ENCODE peak calls at places on chromosomes 13 and 19, in six cellular contexts. One of them, this sample, is unnamed.

GRCh38 chr13:21657538-21657937 is 13.3 kb upstream of the FGF9 start:
- DNase-seq in stimulated activated CD4-positive, alpha-beta T cell treated with anti-CD3 and anti-CD28 coated beads, Interleukin-1b, Interleukin-23, amount 100 ng/mL, for 1 hour: no peak
- DNase-seq in AG09319: no peak
- DNase-seq in WTC11: no peak
- DNase-seq in A172: peak; percentile 66
- DNase-seq in CD8-positive, alpha-beta memory T cell: no peak
- DNase-seq in this sample: no peak

GRCh38 chr13:76715621-76716020 is 170.6 kb downstream of the KCTD12 start:
- DNase-seq in stimulated activated CD4-positive, alpha-beta T cell treated with anti-CD3 and anti-CD28 coated beads, Interleukin-1b, Interleukin-23, amount 100 ng/mL, for 1 hour: no peak
- DNase-seq in AG09319: no peak
- DNase-seq in WTC11: no peak
- DNase-seq in A172: no peak
- DNase-seq in CD8-positive, alpha-beta memory T cell: no peak
- DNase-seq in this sample: no peak

GRCh38 chr19:49893135-49893534 is 3.6 kb downstream of the IL4I1 start:
- DNase-seq in stimulated activated CD4-positive, alpha-beta T cell treated with anti-CD3 and anti-CD28 coated beads, Interleukin-1b, Interleukin-23, amount 100 ng/mL, for 1 hour: no peak
- DNase-seq in AG09319: no peak
- DNase-seq in WTC11: no peak
- DNase-seq in A172: no peak
- DNase-seq in CD8-positive, alpha-beta memory T cell: no peak
- DNase-seq in this sample: no peak

GRCh38 chr13:24288870-24289269 is 20.5 kb upstream of the C1QTNF9 start:
- DNase-seq in stimulated activated CD4-positive, alpha-beta T cell treated with anti-CD3 and anti-CD28 coated beads, Interleukin-1b, Interleukin-23, amount 100 ng/mL, for 1 hour: no peak
- DNase-seq in AG09319: peak; percentile 71
- DNase-seq in WTC11: no peak
- DNase-seq in A172: no peak
- DNase-seq in CD8-positive, alpha-beta memory T cell: no peak
- DNase-seq in this sample: no peak

GRCh38 chr13:107907065-107907464 is 308.3 kb downstream of the LIG4 start:
- DNase-seq in stimulated activated CD4-positive, alpha-beta T cell treated with anti-CD3 and anti-CD28 coated beads, Interleukin-1b, Interleukin-23, amount 100 ng/mL, for 1 hour: no peak
- DNase-seq in AG09319: no peak
- DNase-seq in WTC11: no peak
- DNase-seq in A172: no peak
- DNase-seq in CD8-positive, alpha-beta memory T cell: no peak
- DNase-seq in this sample: no peak

GRCh38 chr19:30662211-30662861 is 290.2 kb downstream of the ZNF536 start:
- DNase-seq in stimulated activated CD4-positive, alpha-beta T cell treated with anti-CD3 and anti-CD28 coated beads, Interleukin-1b, Interleukin-23, amount 100 ng/mL, for 1 hour: no peak
- DNase-seq in AG09319: no peak
- DNase-seq in WTC11: no peak
- DNase-seq in A172: peak; percentile 18
- DNase-seq in CD8-positive, alpha-beta memory T cell: no peak
- DNase-seq in this sample: no peak

GRCh38 chr13:59458908-59459579 is 704.7 kb downstream of the DIAPH3 start:
- DNase-seq in stimulated activated CD4-positive, alpha-beta T cell treated with anti-CD3 and anti-CD28 coated beads, Interleukin-1b, Interleukin-23, amount 100 ng/mL, for 1 hour: no peak
- DNase-seq in AG09319: peak; percentile 29
- DNase-seq in WTC11: no peak
- DNase-seq in A172: peak; percentile 42
- DNase-seq in CD8-positive, alpha-beta memory T cell: no peak
- DNase-seq in this sample: no peak

GRCh38 chr19:56508282-56508778 is 675 bp downstream of the ZNF471 start:
- DNase-seq in stimulated activated CD4-positive, alpha-beta T cell treated with anti-CD3 and anti-CD28 coated beads, Interleukin-1b, Interleukin-23, amount 100 ng/mL, for 1 hour: no peak
- DNase-seq in AG09319: no peak
- DNase-seq in WTC11: no peak
- DNase-seq in A172: no peak
- DNase-seq in CD8-positive, alpha-beta memory T cell: no peak
- DNase-seq in this sample: no peak

GRCh38 chr19:51799311-51799997 is 4.5 kb downstream of the FPR3 start:
- DNase-seq in stimulated activated CD4-positive, alpha-beta T cell treated with anti-CD3 and anti-CD28 coated beads, Interleukin-1b, Interleukin-23, amount 100 ng/mL, for 1 hour: no peak
- DNase-seq in AG09319: peak; percentile 83
- DNase-seq in WTC11: no peak
- DNase-seq in A172: peak; percentile 91
- DNase-seq in CD8-positive, alpha-beta memory T cell: no peak
- DNase-seq in this sample: no peak

GRCh38 chr13:112635323-112635722 is 47.4 kb upstream of the TUBGCP3 start:
- DNase-seq in stimulated activated CD4-positive, alpha-beta T cell treated with anti-CD3 and anti-CD28 coated beads, Interleukin-1b, Interleukin-23, amount 100 ng/mL, for 1 hour: no peak
- DNase-seq in AG09319: no peak
- DNase-seq in WTC11: no peak
- DNase-seq in A172: no peak
- DNase-seq in CD8-positive, alpha-beta memory T cell: no peak
- DNase-seq in this sample: no peak

GRCh38 chr19:48698046-48698445 is 2.3 kb downstream of the FUT2 start:
- DNase-seq in stimulated activated CD4-positive, alpha-beta T cell treated with anti-CD3 and anti-CD28 coated beads, Interleukin-1b, Interleukin-23, amount 100 ng/mL, for 1 hour: no peak
- DNase-seq in AG09319: no peak
- DNase-seq in WTC11: no peak
- DNase-seq in A172: peak; percentile 82
- DNase-seq in CD8-positive, alpha-beta memory T cell: no peak
- DNase-seq in this sample: no peak

GRCh38 chr13:67792151-67792665 is 562.1 kb upstream of the PCDH9 start:
- DNase-seq in stimulated activated CD4-positive, alpha-beta T cell treated with anti-CD3 and anti-CD28 coated beads, Interleukin-1b, Interleukin-23, amount 100 ng/mL, for 1 hour: no peak
- DNase-seq in AG09319: no peak
- DNase-seq in WTC11: no peak
- DNase-seq in A172: no peak
- DNase-seq in CD8-positive, alpha-beta memory T cell: no peak
- DNase-seq in this sample: no peak

GRCh38 chr19:29586401-29586800 is 19.7 kb upstream of the POP4 start:
- DNase-seq in stimulated activated CD4-positive, alpha-beta T cell treated with anti-CD3 and anti-CD28 coated beads, Interleukin-1b, Interleukin-23, amount 100 ng/mL, for 1 hour: no peak
- DNase-seq in AG09319: no peak
- DNase-seq in WTC11: no peak
- DNase-seq in A172: no peak
- DNase-seq in CD8-positive, alpha-beta memory T cell: no peak
- DNase-seq in this sample: no peak